ENCODE peak calls at places on chromosome 6, in four cellular contexts. F, M, Q and K are unnamed samples.

GRCh38 chr6:11977193-11977592 is 34.9 kb upstream of the HIVEP1 start:
- DNase-seq in F (no peak), Q (no peak), M (no peak), K (no peak)

GRCh38 chr6:117414770-117415169 is 11.0 kb downstream of the ROS1 start:
- DNase-seq in Q (no peak), F (no peak), M (no peak), K (peak; percentile 73)

GRCh38 chr6:137427670-137428290 is 66.4 kb downstream of the OLIG3 start:
- DNase-seq in M (no peak), F (no peak), Q (no peak), K (no peak)

GRCh38 chr6:158801655-158802294 is 17.4 kb downstream of the EZR start:
- DNase-seq in Q (no peak), M (no peak), F (no peak), K (no peak)

GRCh38 chr6:29980501-29980900 is 38.2 kb downstream of the HLA-A start:
- DNase-seq in Q (no peak), F (no peak), M (no peak), K (no peak)

GRCh38 chr6:116036885-116037284 is 23.8 kb downstream of the FRK start:
- DNase-seq in Q (no peak), M (no peak), F (no peak), K (no peak)

GRCh38 chr6:127690092-127690491 is 113.1 kb downstream of the C6orf58 start:
- DNase-seq in M (no peak), Q (no peak), F (no peak), K (no peak)

GRCh38 chr6:41679696-41680095 is 41.4 kb downstream of the MDFI start:
- DNase-seq in M (no peak), Q (no peak), F (no peak), K (no peak)

GRCh38 chr6:85047818-85048217 is 283.4 kb upstream of the TBX18 start:
- DNase-seq in F (no peak), Q (no peak), M (no peak), K (no peak)

GRCh38 chr6:13098808-13099570 is 229.3 kb downstream of the TBC1D7 start:
- DNase-seq in Q (no peak), F (no peak), M (no peak), K (no peak)

GRCh38 chr6:37083243-37084138 is 78.0 kb downstream of the FGD2 start:
- DNase-seq in F (peak; percentile 58), Q (no peak), M (no peak), K (no peak)

GRCh38 chr6:26380256-26380655 is 2.7 kb upstream of the BTN2A2 start:
- DNase-seq in Q (no peak), M (no peak), F (no peak), K (no peak)

GRCh38 chr6:139473239-139473701 is 98.8 kb upstream of the CITED2 start:
- DNase-seq in Q (no peak), M (no peak), F (no peak), K (no peak)

GRCh38 chr6:112235956-112236355 is 18.4 kb downstream of the LAMA4 start:
- DNase-seq in Q (no peak), M (no peak), F (no peak), K (no peak)

GRCh38 chr6:135606392-135606791 is 108.9 kb upstream of the AHI1 start:
- DNase-seq in Q (no peak), M (no peak), F (no peak), K (no peak)